ENCODE peak calls at places on chromosomes 6 and 20, in four cellular contexts. S is cardiac muscle cell; A is CD8-positive, alpha-beta T cell; G is body of pancreas. J is an unnamed sample. For H3K4me1, the result is how much of the 10 kb centered on the place peaks cover.

GRCh38 chr6:2797564-2798014 is 32.4 kb downstream of the WRNIP1 start:
- DNase-seq in A (no peak), G (peak), S (no peak), J (no peak)

GRCh38 chr6:46989384-46989783 is 52.7 kb downstream of the ADGRF1 start:
- DNase-seq in S (no peak), A (no peak), G (peak), J (no peak)

GRCh38 chr6:31272431-31272830 is 539 bp upstream of the HLA-C start:
- DNase-seq in G (no peak), A (no peak), S (peak), J (no peak)

GRCh38 chr6:73514746-73515110 is 6.1 kb downstream of the EEF1A1 start:
- DNase-seq in S (peak), A (no peak), G (no peak), J (no peak)

GRCh38 chr20:52313335-52313963 is 121.9 kb upstream of the ZFP64 start:
- DNase-seq in S (peak), G (peak), A (no peak), J (no peak)

GRCh38 chr6:114194362-114195343 is 148.2 kb downstream of the HS3ST5 start:
- DNase-seq in S (peak), G (peak), A (no peak), J (no peak)

GRCh38 chr6:14476793-14477531 is 359.4 kb downstream of the CD83 start:
- DNase-seq in S (peak), G (peak), A (no peak), J (peak)

GRCh38 chr20:11907621-11908020 is 10.1 kb upstream of the BTBD3 start:
- DNase-seq in S (no peak), G (no peak), A (no peak), J (no peak)

GRCh38 chr6:53189554-53189953 is 40.9 kb upstream of the GCM1 start:
- DNase-seq in S (peak), G (no peak), A (no peak), J (no peak)

DNA sequence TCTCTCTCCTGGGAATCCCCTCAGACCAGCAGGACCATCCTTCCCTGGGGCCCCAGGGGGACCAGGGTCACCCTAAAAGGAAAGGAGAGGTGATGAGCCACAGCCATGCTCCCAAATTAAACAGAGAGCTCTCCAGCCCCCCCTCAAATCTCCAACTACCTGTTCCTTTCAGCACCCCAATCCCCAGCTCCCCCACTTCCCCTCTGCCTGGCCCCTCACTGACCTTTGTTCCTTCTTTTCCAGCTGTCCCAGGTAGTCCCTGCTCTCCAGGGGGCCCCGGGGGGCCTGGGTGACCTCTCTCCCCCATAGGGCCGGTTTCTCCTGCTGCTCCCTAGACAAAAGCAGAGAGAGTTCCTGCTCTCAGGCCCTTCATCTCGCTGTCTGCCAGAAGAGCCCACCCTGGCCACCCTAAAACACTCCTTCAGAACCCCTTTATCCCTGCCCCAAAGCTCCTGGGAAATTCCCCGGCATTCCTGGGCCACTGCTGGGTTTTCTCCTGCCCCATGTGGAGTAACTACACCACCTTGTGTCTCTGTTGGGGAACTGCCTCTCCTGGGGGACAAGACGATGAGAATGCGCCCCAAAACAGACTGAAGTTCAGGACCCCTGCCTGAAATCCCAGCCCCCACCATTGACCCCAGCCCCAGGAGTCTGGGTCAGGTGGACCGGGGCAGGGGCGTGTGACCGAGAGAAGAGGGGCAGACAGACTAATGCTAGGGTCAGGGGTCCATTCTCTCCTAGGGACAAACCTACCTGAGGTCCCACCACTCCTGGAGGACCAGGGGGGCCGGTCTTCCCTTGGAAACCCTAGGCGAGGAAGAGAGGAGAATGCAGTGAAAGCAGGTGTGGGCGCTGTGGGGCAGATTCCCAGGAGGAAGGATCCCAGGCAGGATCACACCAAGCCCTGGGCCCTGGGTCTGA is 19.7 kb downstream of the COL11A2 start:
- DNase-seq in G (no peak), S (peak), A (no peak), J (no peak)
- TF ChIP-seq CTCF in G (peak), S (peak), A (no peak), J (peak)

GRCh38 chr20:19712737-19713260 is 45.3 kb upstream of the RIN2 start:
- DNase-seq in G (no peak), A (no peak), S (no peak), J (no peak)

GRCh38 chr20:19710336-19710721 is 47.7 kb upstream of the RIN2 start:
- DNase-seq in G (no peak), A (no peak), S (peak), J (no peak)

GRCh38 chr20:19709635-19710335 is 48.3 kb upstream of the RIN2 start:
- DNase-seq in A (no peak), G (no peak), S (no peak), J (no peak)

GRCh38 chr20:19713851-19714716 is 44.0 kb upstream of the RIN2 start:
- DNase-seq in A (no peak), S (no peak), G (no peak), J (no peak)

GRCh38 chr20:19711126-19711525 is 46.9 kb upstream of the RIN2 start:
- DNase-seq in A (no peak), G (no peak), S (no peak), J (no peak)
- H3K4me1 ChIP-seq in A (under half), G (under half), S (under half), J (under half)

GRCh38 chr20:59143326-59143725 is 20.3 kb upstream of the ZNF831 start:
- DNase-seq in A (peak), S (no peak), G (no peak), J (no peak)
- H3K27ac ChIP-seq in A (no peak), S (no peak), G (no peak), J (no peak)

GRCh38 chr6:136284909-136285308 is 4.7 kb downstream of the BCLAF1 start:
- DNase-seq in S (peak), G (no peak), A (no peak), J (no peak)

GRCh38 chr6:136289579-136290405 is at the start of gene BCLAF1:
- DNase-seq in A (peak), S (peak), G (peak), J (peak)

GRCh38 chr6:136288566-136289326 is 900 bp downstream of the BCLAF1 start:
- DNase-seq in A (peak), S (peak), G (peak), J (peak)

GRCh38 chr6:136290406-136291010 is 862 bp upstream of the BCLAF1 start:
- DNase-seq in S (peak), G (peak), A (peak), J (peak)

GRCh38 chr6:136289327-136289578 is 393 bp downstream of the BCLAF1 start:
- DNase-seq in G (peak), A (peak), S (peak), J (peak)
- TF ChIP-seq CTCF in G (no peak), A (no peak), S (no peak), J (no peak)

GRCh38 chr6:137492289-137492688 is 1.9 kb downstream of the OLIG3 start:
- DNase-seq in S (no peak), G (no peak), A (no peak), J (no peak)
- H3K4me1 ChIP-seq in S (under half), G (under half), A (half or more), J (under half)